ENCODE peak calls at places on chromosomes 3 and 15, in six cellular contexts. One of them, this sample, is unnamed.

GRCh38 chr15:52183562-52184173 is 7.5 kb downstream of the GNB5 start:
- DNase-seq in mesendoderm: peak; percentile 49
- DNase-seq in mesenchymal stem cell: peak; percentile 52
- DNase-seq in trophoblast cell: peak; percentile 42
- DNase-seq in H1: no peak
- DNase-seq in IMR-90: peak; percentile 39
- DNase-seq in this sample: peak; percentile 35

GRCh38 chr3:171055336-171056178 is 29.0 kb upstream of the SLC2A2 start:
- DNase-seq in mesenchymal stem cell: peak; percentile 41
- DNase-seq in H1: no peak
- DNase-seq in IMR-90: peak; percentile 56
- DNase-seq in trophoblast cell: no peak
- DNase-seq in mesendoderm: no peak
- DNase-seq in this sample: no peak

GRCh38 chr15:58793862-58794261 is 22.8 kb downstream of the MINDY2 start:
- DNase-seq in H1: no peak
- DNase-seq in IMR-90: no peak
- DNase-seq in mesenchymal stem cell: no peak
- DNase-seq in trophoblast cell: peak; percentile 93
- DNase-seq in mesendoderm: peak; percentile 57
- DNase-seq in this sample: no peak

GRCh38 chr3:172600644-172601065 is 77.4 kb upstream of the TNFSF10 start:
- DNase-seq in mesendoderm: no peak
- DNase-seq in IMR-90: no peak
- DNase-seq in trophoblast cell: no peak
- DNase-seq in mesenchymal stem cell: no peak
- DNase-seq in H1: no peak
- DNase-seq in this sample: no peak

GRCh38 chr3:111069974-111070751 is 1.5 kb upstream of the NECTIN3 start:
- DNase-seq in mesenchymal stem cell: peak; percentile 36
- DNase-seq in trophoblast cell: no peak
- DNase-seq in IMR-90: peak; percentile 30
- DNase-seq in H1: no peak
- DNase-seq in mesendoderm: peak; percentile 44
- DNase-seq in this sample: no peak

GRCh38 chr15:68504721-68505090 is 72.7 kb upstream of the ITGA11 start:
- DNase-seq in mesenchymal stem cell: no peak
- DNase-seq in trophoblast cell: no peak
- DNase-seq in H1: no peak
- DNase-seq in mesendoderm: no peak
- DNase-seq in IMR-90: peak; percentile 10
- DNase-seq in this sample: no peak

GRCh38 chr3:108552267-108553159 is 36.7 kb downstream of the CIP2A start:
- DNase-seq in mesenchymal stem cell: peak; percentile 66
- DNase-seq in IMR-90: peak; percentile 56
- DNase-seq in H1: no peak
- DNase-seq in mesendoderm: peak; percentile 37
- DNase-seq in trophoblast cell: no peak
- DNase-seq in this sample: peak; percentile 31

GRCh38 chr15:77497108-77497737 is 76.5 kb downstream of the HMG20A start:
- DNase-seq in trophoblast cell: peak; percentile 66
- DNase-seq in H1: no peak
- DNase-seq in mesenchymal stem cell: peak; percentile 35
- DNase-seq in mesendoderm: peak; percentile 80
- DNase-seq in IMR-90: no peak
- DNase-seq in this sample: no peak

GRCh38 chr3:12194669-12195161 is 36.0 kb upstream of the TIMP4 start:
- DNase-seq in H1: no peak
- DNase-seq in mesenchymal stem cell: peak; percentile 39
- DNase-seq in mesendoderm: peak; percentile 35
- DNase-seq in trophoblast cell: peak; percentile 71
- DNase-seq in IMR-90: peak; percentile 35
- DNase-seq in this sample: no peak

GRCh38 chr3:194091141-194091540 is 44.8 kb upstream of the HES1 start:
- DNase-seq in mesenchymal stem cell: peak; percentile 77
- DNase-seq in mesendoderm: peak; percentile 58
- DNase-seq in H1: no peak
- DNase-seq in trophoblast cell: no peak
- DNase-seq in IMR-90: peak; percentile 72
- DNase-seq in this sample: no peak

GRCh38 chr3:60160105-60160791 is 1091.0 kb downstream of the FHIT start:
- DNase-seq in IMR-90: no peak
- DNase-seq in trophoblast cell: peak; percentile 23
- DNase-seq in H1: no peak
- DNase-seq in mesendoderm: no peak
- DNase-seq in mesenchymal stem cell: no peak
- DNase-seq in this sample: no peak

GRCh38 chr3:146970236-146970635 is 365.1 kb upstream of the PLSCR5 start:
- DNase-seq in mesenchymal stem cell: no peak
- DNase-seq in mesendoderm: no peak
- DNase-seq in IMR-90: no peak
- DNase-seq in trophoblast cell: no peak
- DNase-seq in H1: no peak
- DNase-seq in this sample: no peak

GRCh38 chr3:132003685-132004084 is 31.1 kb downstream of the CPNE4 start:
- DNase-seq in H1: no peak
- DNase-seq in mesenchymal stem cell: no peak
- DNase-seq in mesendoderm: no peak
- DNase-seq in IMR-90: no peak
- DNase-seq in trophoblast cell: no peak
- DNase-seq in this sample: no peak

GRCh38 chr3:156811092-156811862 is 14.9 kb upstream of the LEKR1 start:
- DNase-seq in H1: no peak
- DNase-seq in mesendoderm: no peak
- DNase-seq in trophoblast cell: peak; percentile 10
- DNase-seq in mesenchymal stem cell: peak; percentile 78
- DNase-seq in IMR-90: peak; percentile 80
- DNase-seq in this sample: peak; percentile 9

GRCh38 chr3:187519428-187519890 is 150.7 kb downstream of the SST start:
- DNase-seq in IMR-90: no peak
- DNase-seq in H1: peak; percentile 41
- DNase-seq in mesenchymal stem cell: no peak
- DNase-seq in trophoblast cell: no peak
- DNase-seq in mesendoderm: peak; percentile 94
- DNase-seq in this sample: peak; percentile 32

GRCh38 chr3:113747719-113748046 is 848 bp downstream of the ATP6V1A start:
- DNase-seq in trophoblast cell: no peak
- DNase-seq in mesenchymal stem cell: peak; percentile 47
- DNase-seq in mesendoderm: no peak
- DNase-seq in H1: no peak
- DNase-seq in IMR-90: no peak
- DNase-seq in this sample: peak; percentile 6

GRCh38 chr3:89145995-89146394 is 38.6 kb downstream of the EPHA3 start:
- DNase-seq in trophoblast cell: no peak
- DNase-seq in mesenchymal stem cell: peak; percentile 90
- DNase-seq in IMR-90: peak; percentile 86
- DNase-seq in mesendoderm: peak; percentile 40
- DNase-seq in H1: no peak
- DNase-seq in this sample: no peak

GRCh38 chr3:72657666-72658065 is 190.6 kb downstream of the SHQ1 start:
- DNase-seq in trophoblast cell: no peak
- DNase-seq in mesenchymal stem cell: no peak
- DNase-seq in H1: no peak
- DNase-seq in IMR-90: no peak
- DNase-seq in mesendoderm: no peak
- DNase-seq in this sample: no peak

GRCh38 chr3:37182816-37183215 is 8.4 kb upstream of the LRRFIP2 start:
- DNase-seq in IMR-90: no peak
- DNase-seq in trophoblast cell: no peak
- DNase-seq in mesendoderm: no peak
- DNase-seq in mesenchymal stem cell: no peak
- DNase-seq in H1: no peak
- DNase-seq in this sample: no peak

GRCh38 chr3:39990532-39990931 is 181.1 kb downstream of the MYRIP start:
- DNase-seq in mesenchymal stem cell: peak; percentile 30
- DNase-seq in mesendoderm: peak; percentile 80
- DNase-seq in H1: no peak
- DNase-seq in trophoblast cell: peak; percentile 62
- DNase-seq in IMR-90: peak; percentile 3
- DNase-seq in this sample: peak; percentile 17

GRCh38 chr3:85342915-85343314 is 384.1 kb downstream of the CADM2 start:
- DNase-seq in mesendoderm: peak; percentile 36
- DNase-seq in mesenchymal stem cell: no peak
- DNase-seq in trophoblast cell: no peak
- DNase-seq in IMR-90: no peak
- DNase-seq in H1: no peak
- DNase-seq in this sample: peak; percentile 11

GRCh38 chr15:48500595-48500994 is 144.9 kb downstream of the FBN1 start:
- DNase-seq in H1: no peak
- DNase-seq in mesendoderm: no peak
- DNase-seq in mesenchymal stem cell: peak; percentile 41
- DNase-seq in trophoblast cell: no peak
- DNase-seq in IMR-90: peak; percentile 56
- DNase-seq in this sample: no peak

DNA sequence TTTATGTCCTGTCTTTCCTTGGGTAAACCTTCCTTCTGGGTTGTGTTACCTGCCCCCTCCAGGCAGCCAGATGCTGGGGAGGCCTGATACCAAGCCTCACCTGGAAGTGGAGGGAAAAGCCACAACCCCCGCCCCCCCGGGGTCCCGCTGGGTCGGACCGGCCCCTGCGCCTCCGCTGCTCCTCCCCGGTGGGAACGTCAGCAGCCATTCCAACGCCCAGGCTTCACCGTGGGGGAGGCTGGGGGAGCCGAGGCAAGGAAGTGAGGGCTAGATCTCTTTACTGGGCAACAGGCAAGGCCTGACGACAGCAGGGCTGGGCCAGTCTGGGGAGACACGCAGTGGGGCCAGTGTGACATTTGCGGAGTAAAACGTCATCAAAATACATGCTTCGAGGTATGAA is 53.0 kb upstream of the SNRPA1 start:
- DNase-seq in IMR-90: no peak
- DNase-seq in mesendoderm: peak; percentile 28
- DNase-seq in mesenchymal stem cell: no peak
- DNase-seq in H1: no peak
- DNase-seq in trophoblast cell: no peak
- DNase-seq in this sample: no peak
- H4K8ac ChIP-seq in IMR-90: no peak overlapping the region
- H4K8ac ChIP-seq in mesendoderm: no peak overlapping the region
- H4K8ac ChIP-seq in mesenchymal stem cell: no peak overlapping the region
- H4K8ac ChIP-seq in H1: no peak overlapping the region
- H4K8ac ChIP-seq in trophoblast cell: no peak overlapping the region
- H4K8ac ChIP-seq in this sample: no peak overlapping the region

GRCh38 chr3:13462125-13462629 is 17.9 kb upstream of the HDAC11 start:
- DNase-seq in trophoblast cell: peak; percentile 94
- DNase-seq in mesenchymal stem cell: no peak
- DNase-seq in mesendoderm: no peak
- DNase-seq in H1: no peak
- DNase-seq in IMR-90: no peak
- DNase-seq in this sample: no peak
- H3K4me3 ChIP-seq in trophoblast cell: no peak overlapping the region
- H3K4me3 ChIP-seq in mesenchymal stem cell: no peak overlapping the region
- H3K4me3 ChIP-seq in mesendoderm: no peak overlapping the region
- H3K4me3 ChIP-seq in H1: no peak overlapping the region
- H3K4me3 ChIP-seq in IMR-90: no peak overlapping the region
- H3K4me3 ChIP-seq in this sample: no peak overlapping the region

GRCh38 chr3:45782381-45782780 is 14.0 kb downstream of the SLC6A20 start:
- DNase-seq in trophoblast cell: no peak
- DNase-seq in IMR-90: no peak
- DNase-seq in mesendoderm: no peak
- DNase-seq in mesenchymal stem cell: no peak
- DNase-seq in H1: no peak
- DNase-seq in this sample: no peak
- H4K8ac ChIP-seq in trophoblast cell: no peak overlapping the region
- H4K8ac ChIP-seq in IMR-90: no peak overlapping the region
- H4K8ac ChIP-seq in mesendoderm: no peak overlapping the region
- H4K8ac ChIP-seq in mesenchymal stem cell: no peak overlapping the region
- H4K8ac ChIP-seq in H1: no peak overlapping the region
- H4K8ac ChIP-seq in this sample: no peak overlapping the region

DNA sequence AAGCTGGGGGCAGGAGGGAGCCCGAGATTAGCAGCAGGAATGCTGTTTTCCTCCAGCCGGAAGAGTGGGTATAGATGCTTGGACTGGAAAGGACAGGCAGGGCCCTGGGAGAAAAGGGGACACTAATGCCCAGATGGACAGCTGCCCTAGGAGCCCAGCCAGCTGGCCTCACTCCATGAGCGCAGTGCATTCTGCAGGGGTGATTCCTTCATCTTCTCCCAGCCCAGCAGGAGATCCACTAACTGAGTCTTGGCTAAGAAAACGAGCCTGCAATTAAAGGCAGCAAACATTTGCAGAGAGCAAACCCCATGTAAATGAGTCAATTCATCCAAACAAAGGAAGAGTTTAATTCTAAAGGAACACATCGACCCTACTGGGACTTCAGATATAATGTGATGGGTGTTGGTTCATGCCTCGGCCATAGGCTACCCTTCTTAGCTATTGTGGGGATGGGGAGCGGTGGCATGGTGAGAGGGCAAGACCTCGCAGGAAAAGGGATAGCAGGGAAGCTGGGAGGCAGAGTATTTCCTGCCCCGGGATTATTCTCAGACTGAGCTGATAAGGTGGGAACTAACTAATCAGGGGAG is 13.3 kb upstream of the MINAR1 start:
- DNase-seq in mesenchymal stem cell: no peak
- DNase-seq in mesendoderm: peak; percentile 46
- DNase-seq in H1: no peak
- DNase-seq in IMR-90: no peak
- DNase-seq in trophoblast cell: no peak
- DNase-seq in this sample: no peak
- H3K4me3 ChIP-seq in mesenchymal stem cell: no peak overlapping the region
- H3K4me3 ChIP-seq in mesendoderm: no peak overlapping the region
- H3K4me3 ChIP-seq in H1: no peak overlapping the region
- H3K4me3 ChIP-seq in IMR-90: no peak overlapping the region
- H3K4me3 ChIP-seq in trophoblast cell: no peak overlapping the region
- H3K4me3 ChIP-seq in this sample: no peak overlapping the region

GRCh38 chr3:118479376-118479775 is 555.3 kb downstream of the IGSF11 start:
- DNase-seq in H1: no peak
- DNase-seq in IMR-90: no peak
- DNase-seq in mesendoderm: no peak
- DNase-seq in trophoblast cell: no peak
- DNase-seq in mesenchymal stem cell: no peak
- DNase-seq in this sample: no peak

GRCh38 chr3:118476885-118477618 is 557.6 kb downstream of the IGSF11 start:
- DNase-seq in mesenchymal stem cell: no peak
- DNase-seq in mesendoderm: no peak
- DNase-seq in H1: no peak
- DNase-seq in IMR-90: no peak
- DNase-seq in trophoblast cell: no peak
- DNase-seq in this sample: no peak

GRCh38 chr3:118478706-118479276 is 555.9 kb downstream of the IGSF11 start:
- DNase-seq in trophoblast cell: no peak
- DNase-seq in H1: peak; percentile 44
- DNase-seq in mesendoderm: peak; percentile 64
- DNase-seq in mesenchymal stem cell: no peak
- DNase-seq in IMR-90: no peak
- DNase-seq in this sample: no peak

GRCh38 chr3:118480101-118480860 is 554.4 kb downstream of the IGSF11 start:
- DNase-seq in mesenchymal stem cell: no peak
- DNase-seq in H1: no peak
- DNase-seq in IMR-90: no peak
- DNase-seq in mesendoderm: no peak
- DNase-seq in trophoblast cell: no peak
- DNase-seq in this sample: no peak

DNA sequence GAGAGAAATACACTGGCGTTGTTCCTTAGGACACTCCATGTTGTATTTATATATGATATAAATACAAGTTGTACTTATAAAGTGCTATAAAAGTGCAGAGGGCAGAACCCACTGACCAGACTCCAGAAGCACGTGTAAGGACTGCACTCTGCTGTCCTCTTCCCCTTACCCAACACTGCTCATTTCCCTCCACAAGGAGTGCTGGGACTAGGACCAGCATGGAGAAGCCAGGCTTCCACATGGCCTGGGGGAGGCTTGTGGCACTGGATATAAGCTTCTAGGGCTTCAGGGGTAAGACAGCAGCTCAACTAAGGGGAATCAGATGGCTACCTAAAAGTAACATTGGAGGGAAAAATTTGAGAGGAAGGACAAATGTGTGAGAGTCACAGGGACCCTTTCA is 556.9 kb downstream of the IGSF11 start:
- DNase-seq in H1: no peak
- DNase-seq in trophoblast cell: no peak
- DNase-seq in mesendoderm: no peak
- DNase-seq in mesenchymal stem cell: no peak
- DNase-seq in IMR-90: no peak
- DNase-seq in this sample: no peak
- H4K8ac ChIP-seq in H1: peak overlapping the region; percentile 39
- H4K8ac ChIP-seq in trophoblast cell: no peak overlapping the region
- H4K8ac ChIP-seq in mesendoderm: no peak overlapping the region
- H4K8ac ChIP-seq in mesenchymal stem cell: no peak overlapping the region
- H4K8ac ChIP-seq in IMR-90: no peak overlapping the region
- H4K8ac ChIP-seq in this sample: no peak overlapping the region